ENCODE peak calls at places on chromosomes 11 and 22, in four cellular contexts. B, S, E and X are unnamed samples.

GRCh38 chr22:38286915-38287669 is 14.3 kb upstream of the TMEM184B start:
- DNase-seq in E (no peak), S (no peak), B (no peak), X (no peak)

GRCh38 chr22:23242473-23243001 is 62.2 kb downstream of the BCR start:
- DNase-seq in B (no peak), S (no peak), E (peak; percentile 85), X (peak; percentile 91)

GRCh38 chr22:28425211-28425610 is 254.4 kb downstream of the TTC28 start:
- DNase-seq in S (no peak), E (no peak), B (no peak), X (no peak)

GRCh38 chr11:66834943-66835342 is 8.3 kb upstream of the RCE1 start:
- DNase-seq in B (no peak), S (no peak), E (no peak), X (no peak)

GRCh38 chr11:114562166-114562916 is 2.7 kb upstream of the NXPE1 start:
- DNase-seq in S (no peak), E (no peak), B (no peak), X (no peak)

GRCh38 chr11:96341237-96342130 is 1.5 kb downstream of the MAML2 start:
- DNase-seq in S (peak; percentile 44), E (no peak), B (no peak), X (no peak)

GRCh38 chr22:42214625-42215415 is 55.6 kb downstream of the TCF20 start:
- DNase-seq in S (no peak), B (no peak), E (no peak), X (no peak)

GRCh38 chr22:34814260-34814659 is 251.7 kb upstream of the ISX start:
- DNase-seq in B (no peak), E (no peak), S (peak; percentile 10), X (no peak)

GRCh38 chr11:1205121-1205986 is 17.5 kb upstream of the MUC5B start:
- DNase-seq in S (no peak), E (no peak), B (no peak), X (no peak)

GRCh38 chr11:16958833-16959232 is 55.4 kb downstream of the PLEKHA7 start:
- DNase-seq in S (no peak), E (no peak), B (no peak), X (no peak)

GRCh38 chr11:2269601-2270321 is 627 bp downstream of the ASCL2 start:
- DNase-seq in E (peak; percentile 62), B (no peak), S (no peak), X (peak; percentile 67)

GRCh38 chr11:122802876-122803275 is 35.4 kb upstream of the CRTAM start:
- DNase-seq in S (no peak), E (no peak), B (no peak), X (no peak)

GRCh38 chr11:77303328-77303727 is 1.8 kb upstream of the GDPD4 start:
- DNase-seq in B (no peak), S (no peak), E (no peak), X (no peak)

GRCh38 chr11:79116600-79116999 is 324.2 kb downstream of the TENM4 start:
- DNase-seq in B (no peak), E (no peak), S (no peak), X (no peak)

GRCh38 chr22:19871845-19872778 is 17.4 kb upstream of the GNB1L start:
- DNase-seq in S (no peak), E (no peak), B (no peak), X (no peak)

GRCh38 chr11:61745796-61746653 is 6.4 kb upstream of the MYRF start:
- DNase-seq in E (no peak), B (no peak), S (no peak), X (no peak)

GRCh38 chr11:46348566-46348981 is 1.3 kb downstream of the DGKZ start:
- DNase-seq in E (no peak), B (no peak), S (no peak), X (no peak)

GRCh38 chr11:14932447-14932846 is 39.7 kb downstream of the CALCA start:
- DNase-seq in E (no peak), B (no peak), S (no peak), X (no peak)

GRCh38 chr11:7599209-7599608 is 74.1 kb downstream of the CYB5R2 start:
- DNase-seq in E (no peak), S (no peak), B (no peak), X (no peak)

GRCh38 chr11:76955459-76956114 is 78.6 kb upstream of the B3GNT6 start:
- DNase-seq in E (no peak), B (no peak), S (no peak), X (no peak)

GRCh38 chr22:30574095-30574981 is at the start of gene GAL3ST1:
- DNase-seq in S (peak; percentile 77), E (no peak), B (no peak), X (no peak)

GRCh38 chr11:129333873-129334272 is 41.8 kb upstream of the BARX2 start:
- DNase-seq in B (no peak), E (no peak), S (no peak), X (no peak)

GRCh38 chr11:69525516-69526452 is 44.3 kb downstream of the LINC01488 start:
- DNase-seq in S (no peak), B (no peak), E (no peak), X (no peak)

GRCh38 chr11:78795862-78796261 is 221.2 kb upstream of the NARS2 start:
- DNase-seq in S (no peak), B (no peak), E (no peak), X (no peak)

GRCh38 chr22:24465566-24465965 is 29.6 kb upstream of the UPB1 start:
- DNase-seq in E (no peak), S (peak; percentile 24), B (no peak), X (no peak)

GRCh38 chr11:203056-203944 is 3.9 kb downstream of the BET1L start:
- DNase-seq in E (no peak), B (no peak), S (no peak), X (no peak)

GRCh38 chr11:43486141-43486540 is 127.4 kb downstream of the TTC17 start:
- DNase-seq in S (no peak), B (no peak), E (no peak), X (no peak)

GRCh38 chr11:124867700-124868099 is 2.5 kb downstream of the ROBO3 start:
- DNase-seq in E (no peak), B (no peak), S (peak; percentile 25), X (no peak)

GRCh38 chr22:38069372-38070249 is 12.4 kb downstream of the PICK1 start:
- DNase-seq in E (no peak), S (no peak), B (no peak), X (no peak)

GRCh38 chr11:132125855-132126841 is 755.7 kb downstream of the NTM start:
- DNase-seq in S (no peak), E (no peak), B (no peak), X (no peak)

GRCh38 chr22:50011447-50012200 is 941 bp downstream of the IL17REL start:
- DNase-seq in S (no peak), E (no peak), B (no peak), X (no peak)
- TF ChIP-seq YY1 in S (no peak), E (no peak), B (no peak), X (no peak)

DNA sequence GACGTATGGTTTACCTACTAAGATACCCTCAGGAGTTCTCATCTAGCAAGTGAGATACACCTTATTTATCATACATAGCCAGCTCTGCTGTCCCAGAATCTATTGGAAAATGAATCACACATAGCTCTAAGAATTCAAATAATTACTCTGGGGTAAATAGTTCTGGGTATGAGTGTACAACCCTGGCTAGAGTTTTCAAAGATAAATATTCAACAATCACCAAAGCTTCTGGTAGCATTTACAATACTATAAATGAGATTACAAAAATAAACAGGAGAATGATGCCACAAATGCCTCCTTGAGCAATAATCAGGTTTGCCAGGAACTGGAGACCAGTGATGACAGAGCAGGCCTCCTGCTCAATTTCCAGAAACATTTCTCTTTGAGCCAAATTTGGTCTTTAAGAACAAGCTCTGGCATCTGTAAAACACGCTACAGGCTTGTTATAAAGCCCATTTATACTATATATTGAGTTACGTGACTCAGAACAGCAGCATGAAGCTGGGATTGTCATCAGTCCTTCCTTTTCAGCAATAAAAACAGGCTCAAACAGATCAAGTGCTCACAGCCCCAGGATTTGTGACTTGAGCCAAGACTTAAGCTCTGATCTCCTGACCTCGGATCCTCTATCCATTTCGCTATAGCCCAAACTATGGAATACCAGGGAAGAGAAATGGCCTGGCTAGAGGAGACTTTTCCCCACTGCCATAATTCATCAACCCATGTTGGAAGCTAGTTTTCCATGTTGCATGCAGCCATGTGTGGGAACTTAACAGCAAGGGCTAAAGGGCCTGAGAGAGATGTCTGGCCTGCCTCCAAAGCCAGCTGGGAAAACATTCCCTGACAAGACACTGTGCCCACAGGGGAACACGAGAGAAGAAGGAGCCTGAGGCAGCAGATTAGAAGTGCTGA is 19.7 kb downstream of the RAB30 start:
- DNase-seq in B (no peak), S (no peak), E (no peak), X (no peak)
- TF ChIP-seq SUZ12 in B (no peak), S (no peak), E (no peak), X (no peak)

DNA sequence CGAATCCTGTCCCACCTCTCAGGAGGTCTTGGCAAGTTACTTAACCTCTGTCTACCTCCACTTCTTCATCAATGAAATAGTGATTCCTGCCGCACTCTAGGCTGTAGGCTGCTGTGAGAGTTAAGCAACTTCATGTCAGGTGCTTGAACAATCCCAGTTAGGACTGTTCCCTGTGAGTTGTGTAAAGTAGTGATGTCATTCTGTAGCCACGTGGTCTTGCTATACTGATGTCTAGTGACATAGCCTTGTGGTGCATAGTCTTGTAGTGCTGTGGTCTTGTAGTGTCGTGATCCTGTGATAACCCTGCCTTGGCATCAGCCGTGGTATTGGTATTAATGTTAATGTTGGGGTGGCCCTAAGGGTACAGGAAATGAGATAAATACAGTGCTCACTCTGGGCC is 30.3 kb upstream of the PRR5 start:
- DNase-seq in S (peak; percentile 77), B (no peak), E (no peak), X (no peak)
- TF ChIP-seq ZNF274 in S (no peak), B (no peak), E (no peak), X (no peak)

DNA sequence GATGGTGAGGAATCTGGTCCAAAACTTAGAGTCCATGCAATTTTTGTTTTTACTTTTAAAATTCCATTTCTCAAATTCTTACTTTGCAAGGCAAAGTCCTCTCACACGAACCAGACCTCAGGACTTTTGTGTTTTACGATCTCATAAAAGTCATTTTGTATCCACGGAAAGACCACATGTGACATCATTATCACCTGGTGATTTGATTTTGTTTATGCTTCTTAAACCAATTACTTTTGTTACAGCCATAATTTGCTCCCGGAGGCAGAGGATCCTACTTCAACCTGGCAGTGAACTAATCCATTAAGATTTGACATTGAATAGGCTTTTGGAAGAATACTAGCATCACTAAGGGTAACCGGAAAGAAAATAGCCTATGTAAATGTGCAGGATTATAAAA is 843.8 kb upstream of the CHORDC1 start:
- DNase-seq in E (no peak), B (no peak), S (no peak), X (no peak)
- TF ChIP-seq YY1 in E (no peak), B (no peak), S (no peak), X (no peak)